ENCODE peak calls at places on chromosomes 5 and 9, in four cellular contexts. B, C, G and J are unnamed samples.
A peak's percentile ranks its signal among the peaks of the same experiment; 100 is the strongest.

GRCh38 chr5:83528439-83528769 is 56.9 kb downstream of the VCAN start:
- DNase-seq in B (no peak), C (no peak), G (no peak), J (no peak)

GRCh38 chr9:104575451-104575850 is 6.5 kb downstream of the OR13C8 start:
- DNase-seq in B (no peak), C (no peak), G (no peak), J (no peak)

GRCh38 chr5:137733922-137734695 is 1.8 kb downstream of the KLHL3 start:
- DNase-seq in B (no peak), C (no peak), G (no peak), J (no peak)

GRCh38 chr5:93585054-93585751 is 2.2 kb downstream of the NR2F1 start:
- DNase-seq in B (no peak), C (no peak), G (no peak), J (no peak)

GRCh38 chr9:126673689-126674364 is 60.1 kb downstream of the LMX1B start:
- DNase-seq in B (peak; percentile 92), C (no peak), G (no peak), J (peak; percentile 42)

GRCh38 chr5:122030251-122030650 is 47.8 kb downstream of the LOX start:
- DNase-seq in B (peak; percentile 71), C (no peak), G (no peak), J (peak; percentile 45)

GRCh38 chr5:36655171-36655570 is 48.8 kb downstream of the SLC1A3 start:
- DNase-seq in B (no peak), C (no peak), G (no peak), J (peak; percentile 30)

GRCh38 chr5:6182271-6182815 is 196.0 kb downstream of the MED10 start:
- DNase-seq in B (no peak), C (no peak), G (no peak), J (no peak)

GRCh38 chr9:18207735-18208134 is 266.2 kb upstream of the ADAMTSL1 start:
- DNase-seq in B (no peak), C (no peak), G (no peak), J (no peak)

GRCh38 chr9:32554107-32554506 is 1.7 kb upstream of the TOPORS start:
- DNase-seq in B (no peak), C (no peak), G (no peak), J (no peak)
- H3K4me3 ChIP-seq in B (no peak overlapping the region), C (no peak overlapping the region), G (no peak overlapping the region), J (no peak overlapping the region)

DNA sequence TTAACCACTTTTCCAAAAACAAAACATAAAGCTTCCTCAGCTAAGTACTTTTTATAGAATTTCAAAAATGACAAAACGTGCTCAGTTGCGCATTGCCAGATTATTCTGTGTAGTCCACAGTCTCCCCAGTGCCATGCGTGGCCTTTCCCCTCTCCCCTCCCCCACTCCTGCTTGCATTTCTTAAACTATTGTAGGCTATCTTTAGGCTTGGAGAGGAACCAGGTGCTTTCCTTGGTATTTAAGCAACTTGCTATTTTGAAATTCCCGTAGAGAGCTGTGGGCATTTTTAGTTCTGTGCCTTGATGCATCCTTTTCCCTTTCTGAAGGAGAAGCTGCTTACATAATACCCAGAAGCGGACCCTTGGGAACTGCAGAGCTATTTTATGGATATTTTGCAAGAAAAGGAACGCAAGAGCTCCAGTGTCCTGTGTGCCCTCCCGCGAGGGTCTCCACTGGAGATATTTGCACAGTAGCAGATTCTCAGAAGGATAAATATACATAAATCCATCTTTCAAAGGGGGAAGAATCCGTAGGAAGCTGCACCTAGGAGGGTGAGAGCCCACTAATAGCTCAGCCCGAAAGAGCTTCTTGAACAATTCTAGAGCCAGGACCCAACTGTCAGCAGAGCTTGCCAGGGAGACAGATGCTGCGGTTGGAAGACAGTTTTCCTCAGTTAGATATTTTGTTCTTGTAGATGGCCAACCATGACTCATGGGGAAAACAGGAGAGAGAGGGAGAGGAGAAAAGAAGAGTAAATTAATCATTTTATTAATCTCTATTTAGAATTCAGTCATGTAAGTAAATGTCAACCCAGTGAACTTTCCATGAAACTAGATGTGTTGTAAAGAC is 1298.3 kb upstream of the WWC1 start:
- DNase-seq in B (no peak), C (no peak), G (no peak), J (no peak)
- H3K4me3 ChIP-seq in B (no peak overlapping the region), C (no peak overlapping the region), G (no peak overlapping the region), J (no peak overlapping the region)

GRCh38 chr5:142317173-142317572 is 7.6 kb downstream of the SPRY4 start:
- DNase-seq in B (no peak), C (no peak), G (no peak), J (no peak)
- H3K4me3 ChIP-seq in B (no peak overlapping the region), C (no peak overlapping the region), G (no peak overlapping the region), J (no peak overlapping the region)

DNA sequence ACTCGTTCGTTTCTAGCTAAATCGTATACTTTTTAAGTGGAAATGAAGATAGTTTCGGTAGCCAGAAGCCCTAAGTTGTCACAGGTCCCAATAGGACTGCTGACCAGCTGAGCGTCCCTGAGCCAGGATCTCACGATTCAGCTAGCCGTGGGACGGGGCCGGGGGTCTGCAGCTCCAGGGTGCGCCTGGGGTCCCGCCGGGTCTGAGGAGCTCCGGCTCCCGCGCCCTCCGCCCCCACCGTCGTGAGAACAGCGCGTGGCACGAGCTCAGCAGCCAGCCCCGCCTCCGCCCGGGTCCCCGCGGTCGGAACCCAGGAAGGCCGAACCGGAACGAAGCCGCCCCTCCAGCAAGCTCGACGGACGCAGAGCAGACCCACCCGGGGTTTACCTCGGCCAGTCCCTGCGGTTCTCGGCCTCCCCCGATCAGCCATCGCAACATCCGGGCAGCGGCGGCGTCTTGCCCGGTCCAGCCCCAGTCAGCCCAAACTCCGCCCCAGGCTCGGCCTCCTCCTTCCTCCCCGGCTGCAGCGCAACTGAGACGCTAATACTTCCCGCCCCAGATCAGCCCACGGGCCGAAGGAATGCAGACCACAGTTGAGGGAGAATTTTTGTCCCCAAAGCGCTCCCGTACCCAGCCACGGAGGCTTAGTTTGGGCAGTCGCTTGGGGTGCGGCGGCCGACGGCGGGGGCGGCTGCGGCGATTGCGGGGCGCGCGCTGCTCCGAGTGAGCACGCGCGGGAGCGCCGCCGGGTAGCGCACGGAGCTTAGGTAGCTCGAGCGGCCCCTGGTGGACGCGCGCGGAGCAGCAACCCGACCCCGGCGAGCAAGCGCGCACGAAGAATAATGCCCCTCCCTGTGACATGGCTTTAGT is at the start of gene WDR41:
- DNase-seq in B (peak; percentile 89), C (peak; percentile 85), G (peak; percentile 88), J (peak; percentile 95)
- H3K4me3 ChIP-seq in B (peak within 1 kb of the TSS; percentile 81), C (peak within 1 kb of the TSS; percentile 73), G (peak within 1 kb of the TSS; percentile 89), J (peak within 1 kb of the TSS; percentile 67)